ENCODE peak calls at places on chromosomes 1 and 21, in five cellular contexts. T is aorta; F is PC-3; I is heart left ventricle; Z is naive thymus-derived CD4-positive, alpha-beta T cell. C is an unnamed sample. For H3K4me1 and H3K9me3, the result is how much of the 10 kb centered on the place peaks cover.

GRCh38 chr21:27058673-27059365 is 91.9 kb upstream of the ADAMTS5 start:
- DNase-seq in T (no peak), F (no peak), I (no peak), Z (no peak), C (no peak)

GRCh38 chr1:201279313-201279712 is 4.0 kb upstream of the PKP1 start:
- DNase-seq in T (peak), F (no peak), I (no peak), Z (no peak), C (no peak)

GRCh38 chr1:248009681-248010080 is 3.8 kb upstream of the OR2L5 start:
- DNase-seq in T (no peak), F (no peak), I (no peak), Z (no peak), C (no peak)

GRCh38 chr21:40186036-40186435 is 318.8 kb downstream of the PCP4 start:
- DNase-seq in T (no peak), F (no peak), I (no peak), Z (no peak), C (no peak)

GRCh38 chr1:93283496-93283895 is 62.2 kb upstream of the DR1 start:
- DNase-seq in T (no peak), F (no peak), I (no peak), Z (no peak), C (no peak)

GRCh38 chr1:228378453-228379164 is 28.0 kb downstream of the TRIM11 start:
- DNase-seq in T (peak), F (peak), I (peak), Z (peak), C (peak)

GRCh38 chr1:156797212-156797871 is 19.3 kb downstream of the SH2D2A start:
- DNase-seq in T (no peak), F (peak), I (no peak), Z (peak), C (no peak)

GRCh38 chr1:9249263-9249533 is 14.6 kb downstream of the H6PD start:
- DNase-seq in T (peak), F (no peak), I (no peak), Z (no peak), C (no peak)

GRCh38 chr21:29477941-29478340 is 179.2 kb downstream of the BACH1 start:
- DNase-seq in T (no peak), F (peak), I (no peak), Z (no peak), C (no peak)

GRCh38 chr1:155044812-155045690 is 6.1 kb upstream of the ADAM15 start:
- DNase-seq in T (peak), F (peak), I (peak), Z (peak), C (peak)

GRCh38 chr1:67646145-67647035 is 38.6 kb upstream of the GADD45A start:
- DNase-seq in T (no peak), F (peak), I (peak), Z (no peak), C (no peak)

GRCh38 chr1:228289239-228289849 is 81.5 kb downstream of the OBSCN start:
- DNase-seq in T (peak), F (no peak), I (no peak), Z (no peak), C (peak)

GRCh38 chr1:186848509-186849130 is 19.9 kb downstream of the PLA2G4A start:
- DNase-seq in T (no peak), F (peak), I (no peak), Z (no peak), C (no peak)

GRCh38 chr1:84298688-84299535 is 2.6 kb upstream of the SAMD13 start:
- DNase-seq in T (peak), F (peak), I (peak), Z (no peak), C (peak)

GRCh38 chr1:2231667-2232254 is 3.6 kb downstream of the SKI start:
- DNase-seq in T (peak), F (peak), I (peak), Z (peak), C (no peak)

GRCh38 chr1:20848162-20848561 is 61.1 kb upstream of the HP1BP3 start:
- DNase-seq in T (no peak), F (peak), I (no peak), Z (no peak), C (no peak)

GRCh38 chr1:197269053-197269452 is 1.0 kb downstream of the CRB1 start:
- DNase-seq in T (no peak), F (no peak), I (no peak), Z (no peak), C (no peak)

GRCh38 chr1:25246600-25247023 is 642 bp downstream of the RSRP1 start:
- DNase-seq in T (no peak), F (no peak), I (no peak), Z (no peak), C (peak)

GRCh38 chr1:29503441-29503840 is 267.1 kb downstream of the PTPRU start:
- DNase-seq in T (no peak), F (no peak), I (no peak), Z (no peak), C (no peak)

GRCh38 chr21:18764720-18765119 is 361.1 kb upstream of the TMPRSS15 start:
- DNase-seq in T (no peak), F (no peak), I (no peak), Z (no peak), C (no peak)

GRCh38 chr21:45021428-45022347 is 52.7 kb upstream of the ADARB1 start:
- DNase-seq in T (peak), F (no peak), I (peak), Z (no peak), C (no peak)

GRCh38 chr21:36504067-36505058 is 24.4 kb upstream of the CLDN14 start:
- DNase-seq in T (no peak), F (peak), I (peak), Z (peak), C (no peak)

GRCh38 chr1:1157914-1158710 is 15.6 kb upstream of the TTLL10 start:
- DNase-seq in T (no peak), F (peak), I (peak), Z (peak), C (no peak)

GRCh38 chr21:42227909-42228708 is 9.2 kb downstream of the ABCG1 start:
- DNase-seq in T (peak), F (peak), I (peak), Z (peak), C (peak)

GRCh38 chr21:43771199-43771675 is 4.9 kb downstream of the CSTB start:
- DNase-seq in T (no peak), F (no peak), I (no peak), Z (no peak), C (peak)

GRCh38 chr1:205284420-205285144 is 37.0 kb downstream of the NUAK2 start:
- DNase-seq in T (peak), F (peak), I (peak), Z (peak), C (peak)

GRCh38 chr1:174219606-174220370 is 60.5 kb downstream of the RABGAP1L start:
- DNase-seq in T (no peak), F (peak), I (no peak), Z (no peak), C (no peak)

GRCh38 chr1:225834417-225835329 is 24.7 kb downstream of the EPHX1 start:
- DNase-seq in T (peak), F (no peak), I (peak), Z (no peak), C (no peak)

GRCh38 chr1:93433407-93433961 is 14.4 kb upstream of the FNBP1L start:
- DNase-seq in T (no peak), F (no peak), I (no peak), Z (no peak), C (no peak)

GRCh38 chr21:28834335-28835238 is 158.1 kb downstream of the LTN1 start:
- DNase-seq in T (no peak), F (no peak), I (no peak), Z (no peak), C (no peak)

DNA sequence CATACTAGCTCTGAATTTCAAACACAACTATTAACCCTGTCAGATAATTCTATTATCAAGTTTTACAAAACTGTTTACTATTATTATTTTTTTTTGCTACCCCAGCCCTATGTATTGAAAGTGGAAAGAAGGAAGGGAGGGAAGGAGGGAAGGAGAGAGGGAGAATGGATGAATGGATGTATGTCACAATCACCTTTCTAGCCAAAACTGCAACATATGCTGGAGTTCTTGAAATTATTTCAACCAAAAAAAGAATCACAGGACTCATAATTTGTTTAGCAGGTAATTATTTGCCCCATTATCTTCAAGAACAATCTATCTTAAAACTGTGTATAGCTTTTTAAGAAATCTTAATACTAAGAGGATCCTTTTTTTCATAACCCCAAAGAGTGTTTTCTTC is 5.4 kb downstream of the NRIP1 start:
- DNase-seq in T (no peak), F (no peak), I (no peak), Z (no peak), C (no peak)
- H3K4me1 ChIP-seq in T (under half), F (half or more), I (half or more), Z (under half), C (half or more)

DNA sequence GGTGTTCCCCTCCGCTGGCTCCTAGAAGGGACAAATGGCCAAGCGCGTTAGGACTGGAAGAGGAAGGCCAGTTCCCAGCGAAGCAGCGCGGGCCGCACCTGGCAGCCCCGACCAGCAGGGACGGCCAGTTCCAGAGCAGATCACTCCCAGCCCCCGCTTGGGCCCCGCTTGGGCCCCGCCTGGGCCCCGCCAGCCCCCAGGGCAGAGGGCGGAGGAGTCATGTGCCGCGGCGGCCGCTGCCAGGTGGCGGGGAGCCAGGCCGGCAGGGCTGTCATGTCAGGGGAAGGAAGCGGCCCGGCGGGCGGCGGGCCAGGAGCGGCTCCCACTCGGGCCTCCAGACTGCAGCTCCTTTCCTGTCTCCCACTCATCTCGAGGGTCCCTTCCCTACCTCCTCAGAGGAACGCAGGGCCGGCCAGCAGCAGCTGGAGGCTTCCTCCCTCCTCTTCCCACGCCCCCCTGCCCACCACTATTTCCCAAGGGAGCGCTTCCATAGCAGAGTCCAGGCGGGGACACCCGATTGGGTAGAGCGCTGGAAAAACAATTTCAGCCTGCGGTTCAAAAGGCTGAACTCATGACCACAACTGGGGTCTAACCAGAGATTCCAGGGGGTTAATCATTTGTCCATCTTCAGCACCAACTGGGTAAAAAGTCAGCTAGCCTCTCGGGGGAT is 16.5 kb downstream of the ZNF697 start:
- DNase-seq in T (peak), F (peak), I (peak), Z (no peak), C (peak)
- H3K9me3 ChIP-seq in T (under half), F (under half), I (under half), Z (under half), C (under half)

DNA sequence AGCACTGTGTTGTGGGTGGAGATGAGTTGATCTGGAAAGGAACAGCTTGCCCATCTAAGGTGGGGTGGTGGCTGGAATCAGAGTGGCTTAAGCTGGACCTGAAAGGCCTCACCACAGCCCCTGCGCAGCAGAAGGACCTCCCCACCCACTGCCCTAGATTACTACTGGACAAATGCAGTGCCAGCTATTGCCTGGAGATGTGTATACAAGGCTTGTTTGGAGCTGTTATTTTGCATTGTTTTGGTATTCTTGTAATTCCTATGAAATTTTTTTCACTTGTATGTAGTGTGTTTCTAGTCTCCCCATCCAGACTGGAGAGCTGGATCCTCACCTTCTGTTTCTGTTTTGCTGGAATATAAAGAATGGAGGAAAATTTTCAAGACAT is 1.3 kb upstream of the SLC30A1 start:
- DNase-seq in T (no peak), F (no peak), I (no peak), Z (no peak), C (no peak)
- H3K27ac ChIP-seq in T (peak), F (no peak), I (peak), Z (no peak), C (no peak)

DNA sequence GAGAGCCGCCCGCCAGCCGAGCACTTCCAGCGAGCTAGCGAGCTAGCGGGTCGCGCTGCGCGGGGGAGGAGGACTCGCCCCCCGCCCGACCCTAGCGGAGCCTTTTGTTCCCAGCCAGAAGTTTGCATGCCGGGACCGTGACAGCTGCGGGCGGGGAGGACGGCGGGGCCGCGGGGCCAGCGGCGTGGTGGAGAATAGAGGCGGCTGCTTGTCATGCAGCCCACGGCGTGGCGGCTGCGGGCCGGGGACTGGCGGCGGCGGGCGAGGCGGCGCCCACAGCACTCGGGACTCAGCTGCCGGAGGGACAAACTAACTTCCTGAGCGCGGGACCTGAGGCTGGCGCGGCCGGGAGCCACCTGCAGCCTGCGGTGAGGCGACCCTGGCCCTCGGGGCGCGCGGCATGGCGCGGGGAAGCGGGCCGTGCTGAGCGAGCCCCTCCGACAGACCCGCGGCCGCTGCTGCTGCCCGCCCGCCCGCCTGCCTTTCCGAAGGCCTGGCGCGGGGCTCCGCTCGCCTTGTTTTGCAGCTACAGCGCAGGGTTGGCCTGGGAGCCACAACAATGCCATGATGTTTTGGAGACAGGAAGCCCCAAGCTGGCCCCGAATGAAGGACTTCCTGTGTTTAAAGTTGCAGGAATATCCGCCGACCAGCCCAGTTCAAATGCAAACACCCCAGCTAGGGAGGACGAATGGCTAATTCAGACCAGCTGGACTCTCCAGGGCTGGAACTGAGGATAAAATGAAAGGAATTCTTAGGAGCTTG is 82.2 kb upstream of the BMP8A start:
- DNase-seq in T (peak), F (peak), I (peak), Z (peak), C (no peak)
- H3K4me1 ChIP-seq in T (under half), F (under half), I (half or more), Z (under half), C (under half)

C was measured in RWPE2.